ENCODE peak calls at places on chromosomes 4 and X, in eight cellular contexts. I, Z, B, U, N, V, Y and K are unnamed samples.

GRCh38 chr4:40731792-40732245 is 17.9 kb upstream of the NSUN7 start:
- DNase-seq in B (no peak), N (peak; percentile 26), Z (peak; percentile 41), V (no peak), I (peak; percentile 66), U (no peak), Y (no peak), K (peak; percentile 42)

GRCh38 chr4:72954811-72955210 is 114.7 kb downstream of the COX18 start:
- DNase-seq in I (no peak), B (no peak), N (no peak), V (no peak), U (no peak), Y (no peak), Z (no peak), K (no peak)

GRCh38 chr4:136847881-136848621 is 684.2 kb downstream of the PCDH18 start:
- DNase-seq in N (no peak), Z (no peak), Y (no peak), B (no peak), V (no peak), U (no peak), I (no peak), K (no peak)

GRCh38 chrX:71067727-71068051 is 445 bp downstream of the SNX12 start:
- DNase-seq in N (no peak), V (no peak), I (no peak), U (no peak), Y (no peak), Z (no peak), B (no peak), K (no peak)

GRCh38 chr4:54152846-54153600 is 53.1 kb downstream of the GSX2 start:
- DNase-seq in I (no peak), N (no peak), Z (no peak), Y (no peak), V (no peak), U (no peak), B (peak; percentile 37), K (no peak)

GRCh38 chr4:75545526-75545925 is 10.3 kb upstream of the ODAPH start:
- DNase-seq in B (no peak), N (no peak), I (no peak), U (no peak), Y (no peak), Z (no peak), V (no peak), K (no peak)

GRCh38 chrX:41684940-41685339 is 3.8 kb upstream of the GPR34 start:
- DNase-seq in I (no peak), Y (no peak), Z (no peak), N (no peak), B (no peak), U (no peak), V (no peak), K (no peak)

GRCh38 chrX:3250946-3251345 is 95.5 kb downstream of the MXRA5 start:
- DNase-seq in N (no peak), B (no peak), I (no peak), V (no peak), Y (no peak), U (no peak), Z (no peak), K (no peak)

GRCh38 chrX:56029691-56030090 is 202.5 kb upstream of the KLF8 start:
- DNase-seq in Y (no peak), N (no peak), V (peak; percentile 1), U (no peak), Z (no peak), B (peak; percentile 90), I (no peak), K (no peak)

GRCh38 chr4:102441978-102442890 is 58.9 kb upstream of the NFKB1 start:
- DNase-seq in V (peak; percentile 53), B (no peak), U (no peak), N (no peak), Y (peak; percentile 25), I (no peak), Z (no peak), K (no peak)

GRCh38 chr4:158599150-158599549 is 72.5 kb downstream of the C4orf46 start:
- DNase-seq in I (no peak), Z (no peak), Y (no peak), V (no peak), U (no peak), N (no peak), B (no peak), K (no peak)

GRCh38 chrX:119218198-119218597 is 17.9 kb upstream of the PGRMC1 start:
- DNase-seq in V (no peak), N (no peak), B (no peak), Z (no peak), Y (no peak), I (peak; percentile 58), U (no peak), K (no peak)

GRCh38 chrX:124507276-124507675 is 160.9 kb downstream of the SH2D1A start:
- DNase-seq in N (no peak), Z (no peak), I (no peak), B (peak; percentile 33), U (no peak), V (no peak), Y (no peak), K (no peak)

GRCh38 chr4:156255608-156256007 is 301.9 kb upstream of the CTSO start:
- DNase-seq in Y (no peak), I (no peak), N (no peak), U (peak; percentile 7), V (no peak), Z (no peak), B (no peak), K (no peak)

GRCh38 chr4:4502694-4503311 is 39.0 kb downstream of the STX18 start:
- DNase-seq in I (no peak), Z (peak; percentile 73), N (no peak), V (no peak), Y (no peak), U (no peak), B (no peak), K (no peak)

GRCh38 chr4:8270418-8270771 is 841 bp downstream of the HTRA3 start:
- DNase-seq in B (no peak), Z (no peak), Y (no peak), U (no peak), N (no peak), I (no peak), V (no peak), K (no peak)
- H3K4me3 ChIP-seq in B (no peak overlapping the region), Z (no peak overlapping the region), Y (peak overlapping the region; percentile 28), U (no peak overlapping the region), N (peak overlapping the region; percentile 55), I (no peak overlapping the region), V (no peak overlapping the region), K (no peak overlapping the region)

DNA sequence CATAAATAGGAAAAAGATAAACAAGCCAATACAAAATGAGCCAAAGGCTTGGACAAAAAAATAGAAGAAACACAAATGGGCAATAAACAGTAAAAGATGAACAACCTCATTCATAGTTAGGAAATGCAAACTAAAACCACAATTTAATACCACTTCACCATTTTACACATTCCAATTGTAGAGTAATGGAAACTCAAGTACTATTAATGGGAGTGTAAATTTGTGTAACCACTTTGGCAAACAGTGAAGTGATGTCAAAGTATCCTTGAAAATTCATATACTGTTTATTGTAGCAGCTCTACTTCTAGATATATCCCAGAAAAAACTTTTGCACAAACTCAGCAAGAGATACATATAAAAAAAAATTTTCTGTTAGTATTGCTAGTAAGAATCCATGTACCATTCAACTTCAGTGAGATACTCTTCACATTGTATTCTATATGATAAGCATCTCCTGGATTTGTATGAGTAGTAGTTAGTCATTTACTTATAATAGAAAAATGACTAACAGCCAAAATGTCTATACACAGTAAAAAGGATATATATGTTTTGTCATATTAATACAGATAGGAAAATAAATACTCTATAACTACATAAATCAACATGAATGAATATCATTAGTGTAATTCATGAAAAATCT is 229.8 kb downstream of the DKK2 start:
- DNase-seq in U (no peak), V (no peak), I (no peak), Y (no peak), B (no peak), Z (no peak), N (no peak), K (no peak)
- H3K4me3 ChIP-seq in U (no peak overlapping the region), V (no peak overlapping the region), I (no peak overlapping the region), Y (no peak overlapping the region), B (no peak overlapping the region), Z (no peak overlapping the region), N (no peak overlapping the region), K (no peak overlapping the region)

DNA sequence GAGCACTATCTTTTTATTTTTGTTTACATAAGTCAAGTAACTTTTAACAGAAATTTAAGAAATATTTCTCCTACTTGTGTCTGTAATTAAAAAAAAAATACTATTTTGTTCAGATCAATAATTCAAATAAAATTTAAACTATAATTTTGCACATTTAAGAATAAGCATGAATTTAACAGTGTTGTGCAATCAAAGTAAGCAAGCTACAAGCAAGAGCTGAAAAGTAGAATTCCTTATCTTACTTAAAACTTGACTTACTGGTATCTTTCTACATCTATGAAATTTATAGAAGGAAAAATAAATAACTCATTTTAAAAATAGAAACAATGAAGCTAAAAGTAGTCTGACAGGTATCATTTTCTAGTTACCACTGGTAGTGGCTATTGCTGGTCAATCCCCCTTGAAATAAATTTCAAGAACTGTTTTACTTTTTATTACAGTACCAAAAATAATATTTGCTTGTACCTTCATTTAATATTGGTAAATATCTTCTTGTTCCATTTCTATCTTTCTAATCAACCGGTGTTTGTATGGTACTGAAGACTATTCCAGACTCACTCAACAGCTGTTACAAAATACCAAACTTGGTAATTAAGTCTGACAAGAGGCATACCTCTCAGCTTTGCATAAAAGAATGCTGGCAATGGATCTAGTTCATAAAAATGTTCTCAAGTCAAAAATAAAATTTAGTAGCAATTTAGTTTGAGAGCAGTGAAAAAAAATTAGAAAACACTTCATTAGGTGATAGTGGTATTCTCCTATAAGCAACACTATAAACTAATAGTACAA is 62.2 kb downstream of the NOCT start:
- DNase-seq in N (no peak), Y (no peak), Z (no peak), B (no peak), I (peak; percentile 47), V (no peak), U (no peak), K (no peak)
- H3K4me3 ChIP-seq in N (no peak overlapping the region), Y (no peak overlapping the region), Z (no peak overlapping the region), B (no peak overlapping the region), I (no peak overlapping the region), V (no peak overlapping the region), U (no peak overlapping the region), K (no peak overlapping the region)

DNA sequence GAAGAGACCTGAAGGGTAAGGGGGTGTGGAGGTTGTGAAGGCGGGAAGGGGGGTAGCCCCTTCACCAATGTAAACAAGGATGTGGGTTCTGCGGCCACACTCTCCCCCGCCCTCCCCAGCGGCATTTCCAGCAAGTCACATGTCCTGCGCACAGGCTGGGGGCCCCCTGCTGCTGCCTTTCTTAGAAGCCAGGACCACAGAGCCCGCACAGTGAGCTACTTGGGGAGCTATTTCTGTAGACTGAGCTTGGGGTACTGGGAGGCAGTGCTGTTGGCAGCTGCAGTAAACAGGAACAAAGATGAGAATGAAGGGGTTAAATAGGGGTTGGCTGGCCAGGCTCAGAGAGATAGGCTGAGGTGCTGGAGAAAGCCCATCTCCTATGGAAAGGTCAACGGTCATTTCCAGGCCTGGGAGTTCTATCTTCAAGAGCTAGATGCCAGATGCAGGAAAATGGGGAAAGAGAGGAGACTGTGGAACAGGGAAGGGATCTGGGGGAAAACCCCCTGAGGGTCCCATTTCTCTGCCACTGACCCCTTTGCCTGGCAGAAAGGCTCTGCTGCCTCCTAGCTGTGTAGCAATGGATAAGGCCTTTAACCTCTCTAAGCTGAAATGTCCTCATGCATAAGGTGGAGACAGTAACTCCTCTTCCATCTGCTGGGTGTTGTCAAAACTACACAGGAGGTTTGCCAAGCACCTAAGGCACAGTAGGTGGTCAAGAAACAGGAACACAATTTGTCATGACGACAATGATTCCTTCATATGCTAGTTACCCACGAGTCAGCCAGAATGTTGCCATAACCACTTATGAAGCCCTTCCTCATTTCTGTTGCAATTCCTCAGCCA is 18.5 kb upstream of the PIM2 start:
- DNase-seq in U (peak; percentile 86), I (no peak), Z (peak; percentile 95), N (no peak), V (no peak), Y (peak; percentile 63), B (no peak), K (no peak)
- H3K4me3 ChIP-seq in U (peak overlapping the region; percentile 2), I (no peak overlapping the region), Z (peak overlapping the region; percentile 58), N (no peak overlapping the region), V (no peak overlapping the region), Y (no peak overlapping the region), B (no peak overlapping the region), K (no peak overlapping the region)

GRCh38 chrX:49271341-49271740 is 1.7 kb downstream of the PPP1R3F start:
- DNase-seq in N (no peak), Y (no peak), U (no peak), I (no peak), Z (no peak), B (no peak), V (peak; percentile 14), K (no peak)
- H3K4me3 ChIP-seq in N (no peak overlapping the region), Y (no peak overlapping the region), U (peak overlapping the region; percentile 73), I (no peak overlapping the region), Z (peak overlapping the region; percentile 72), B (no peak overlapping the region), V (no peak overlapping the region), K (no peak overlapping the region)